ENCODE peak calls at places on chromosomes 5 and 9, in ten cellular contexts. A is A549, X is OCI-LY7, C is Panc1, F is lower lobe of right lung, O is uterus, L is colonic mucosa, H is H9, Z is GM23338, R is right cardiac atrium. W is an unnamed sample. For H3K4me1, the result is how much of the 10 kb centered on the place peaks cover.

GRCh38 chr9:90393355-90394152 is 249.1 kb downstream of the DIRAS2 start:
- DNase-seq in H (no peak), L (no peak), C (no peak), F (no peak), R (no peak), Z (no peak), O (no peak), X (no peak), A (peak), W (no peak)

GRCh38 chr9:133733074-133733408 is 5.1 kb downstream of the SARDH start:
- DNase-seq in F (no peak), C (no peak), A (peak), R (no peak), L (no peak), H (no peak), X (no peak), Z (no peak), O (no peak), W (peak)

GRCh38 chr5:58107704-58108103 is 352.2 kb downstream of the PLK2 start:
- DNase-seq in L (no peak), O (no peak), H (no peak), A (no peak), Z (no peak), F (no peak), X (no peak), C (no peak), R (no peak), W (no peak)

GRCh38 chr5:80985600-80986228 is 25.6 kb downstream of the RASGRF2 start:
- DNase-seq in H (no peak), Z (no peak), O (no peak), A (no peak), L (no peak), X (no peak), F (no peak), R (no peak), C (no peak), W (no peak)

GRCh38 chr5:121885630-121886029 is 33.9 kb downstream of the FTMT start:
- DNase-seq in A (no peak), F (no peak), X (no peak), Z (no peak), H (no peak), L (no peak), O (no peak), R (no peak), C (no peak), W (no peak)

GRCh38 chr5:179765400-179765799 is 28.4 kb upstream of the LTC4S start:
- DNase-seq in X (no peak), Z (no peak), O (no peak), L (no peak), H (no peak), C (peak), A (peak), F (no peak), R (peak), W (no peak)

GRCh38 chr5:145531038-145531734 is 304.0 kb downstream of the PRELID2 start:
- DNase-seq in F (no peak), C (no peak), R (no peak), L (peak), Z (no peak), O (peak), H (no peak), A (peak), X (no peak), W (peak)

GRCh38 chr5:80754900-80755299 is 100.1 kb upstream of the DHFR start:
- DNase-seq in A (no peak), C (no peak), X (peak), R (no peak), L (no peak), Z (no peak), H (no peak), O (no peak), F (no peak), W (no peak)

GRCh38 chr5:139272471-139273321 is 20.8 kb upstream of the MATR3 start:
- DNase-seq in X (peak), F (no peak), L (peak), Z (no peak), A (no peak), H (no peak), C (no peak), O (no peak), R (no peak), W (no peak)

GRCh38 chr5:9888517-9888916 is 258.4 kb upstream of the TAS2R1 start:
- DNase-seq in Z (no peak), X (no peak), F (no peak), H (no peak), R (no peak), L (no peak), A (no peak), C (no peak), O (no peak), W (no peak)

GRCh38 chr5:82151622-82152021 is 126.5 kb downstream of the RPS23 start:
- DNase-seq in L (no peak), H (no peak), A (no peak), C (no peak), O (no peak), X (no peak), R (no peak), Z (no peak), F (no peak), W (no peak)

GRCh38 chr5:77662615-77663014 is 24.1 kb upstream of the OTP start:
- DNase-seq in A (no peak), L (no peak), Z (no peak), H (no peak), X (no peak), O (no peak), R (no peak), C (no peak), F (no peak), W (no peak)

GRCh38 chr5:134714120-134714519 is 24.2 kb upstream of the CAMLG start:
- DNase-seq in H (no peak), C (no peak), A (no peak), O (no peak), X (no peak), F (no peak), L (no peak), Z (peak), R (no peak), W (no peak)

GRCh38 chr5:108461628-108462367 is 79.9 kb upstream of the FBXL17 start:
- DNase-seq in X (no peak), Z (no peak), O (no peak), A (no peak), L (no peak), R (no peak), C (no peak), H (no peak), F (no peak), W (no peak)

GRCh38 chr5:132665681-132666080 is 7.7 kb downstream of the IL13 start:
- DNase-seq in O (no peak), L (no peak), R (no peak), Z (no peak), C (no peak), A (no peak), F (no peak), X (no peak), H (no peak), W (no peak)

GRCh38 chr9:98129451-98129881 is 10.4 kb upstream of the TRIM14 start:
- DNase-seq in R (no peak), F (peak), H (no peak), Z (no peak), X (peak), L (no peak), A (no peak), C (no peak), O (no peak), W (no peak)

GRCh38 chr5:157086751-157087359 is 22.0 kb downstream of the HAVCR2 start:
- DNase-seq in C (no peak), H (no peak), L (no peak), Z (no peak), A (no peak), O (no peak), X (no peak), F (no peak), R (no peak), W (no peak)

GRCh38 chr5:1383344-1383743 is 38.4 kb upstream of the CLPTM1L start:
- DNase-seq in C (no peak), A (no peak), F (no peak), Z (no peak), X (no peak), L (no peak), R (peak), H (no peak), O (no peak), W (no peak)

GRCh38 chr5:77449277-77449676 is 42.8 kb downstream of the WDR41 start:
- DNase-seq in R (no peak), X (peak), C (no peak), A (no peak), F (no peak), Z (no peak), O (no peak), L (no peak), H (no peak), W (no peak)

GRCh38 chr5:131795879-131796792 is 681 bp downstream of the FNIP1 start:
- DNase-seq in C (no peak), Z (peak), A (peak), H (peak), L (peak), X (peak), F (peak), R (peak), O (peak), W (peak)

GRCh38 chr5:134555889-134556311 is 30.4 kb downstream of the JADE2 start:
- DNase-seq in O (no peak), R (peak), C (no peak), H (peak), A (peak), Z (peak), F (no peak), X (peak), L (no peak), W (peak)

GRCh38 chr5:141356950-141357349 is 2.1 kb downstream of the PCDHGA4 start:
- DNase-seq in Z (no peak), A (no peak), F (no peak), X (no peak), H (no peak), O (no peak), R (no peak), L (no peak), C (no peak), W (no peak)

GRCh38 chr9:97665742-97666141 is 31.4 kb downstream of the XPA start:
- DNase-seq in A (no peak), Z (no peak), X (no peak), O (no peak), L (no peak), H (no peak), F (no peak), C (no peak), R (no peak), W (no peak)

GRCh38 chr5:65925094-65925600 is 1.2 kb upstream of the ERBIN start:
- DNase-seq in F (peak), C (no peak), A (peak), L (peak), O (peak), X (peak), R (no peak), Z (peak), H (peak), W (no peak)

GRCh38 chr9:15306068-15306756 is 804 bp downstream of the TTC39B start:
- DNase-seq in A (peak), C (no peak), L (peak), X (no peak), F (peak), O (peak), R (peak), Z (peak), H (peak), W (peak)

GRCh38 chr9:28841795-28842194 is 1268.5 kb upstream of the C9orf72 start:
- DNase-seq in O (no peak), X (no peak), Z (no peak), R (no peak), L (no peak), H (no peak), C (no peak), F (no peak), A (no peak), W (no peak)

GRCh38 chr9:28839778-28840430 is 1266.6 kb upstream of the C9orf72 start:
- DNase-seq in A (no peak), H (no peak), C (no peak), X (no peak), R (no peak), Z (no peak), L (no peak), F (no peak), O (no peak), W (no peak)
- H3K4me1 ChIP-seq in A (under half), H (under half), C (under half), X (under half), R (under half), Z (under half), L (under half), F (under half), O (under half), W (under half)

GRCh38 chr9:127130235-127130634 is 7.8 kb upstream of the ANGPTL2 start:
- DNase-seq in R (no peak), Z (no peak), A (no peak), X (no peak), F (no peak), O (no peak), L (no peak), H (no peak), C (no peak), W (no peak)
- H3K4me1 ChIP-seq in R (under half), Z (under half), A (under half), X (under half), F (half or more), O (under half), L (under half), H (under half), C (under half), W (under half)

GRCh38 chr9:120932086-120932818 is 5.7 kb upstream of the TRAF1 start:
- DNase-seq in R (no peak), C (no peak), A (no peak), L (no peak), X (peak), H (no peak), O (no peak), Z (no peak), F (no peak), W (no peak)
- H3K4me1 ChIP-seq in R (under half), C (under half), A (under half), L (under half), X (half or more), H (under half), O (under half), Z (under half), F (half or more), W (under half)

GRCh38 chr5:102815084-102815483 is 60.0 kb downstream of the PAM start:
- DNase-seq in F (no peak), L (no peak), A (no peak), R (no peak), H (no peak), X (no peak), O (no peak), Z (no peak), C (no peak), W (no peak)

GRCh38 chr5:102818934-102819333 is 63.8 kb downstream of the PAM start:
- DNase-seq in R (no peak), H (no peak), A (no peak), C (no peak), X (no peak), L (no peak), O (no peak), F (no peak), Z (no peak), W (no peak)

GRCh38 chr5:102815560-102816324 is 60.6 kb downstream of the PAM start:
- DNase-seq in Z (no peak), R (no peak), O (no peak), X (no peak), A (no peak), C (no peak), H (no peak), F (no peak), L (no peak), W (no peak)

GRCh38 chr5:102813740-102814139 is 58.6 kb downstream of the PAM start:
- DNase-seq in L (no peak), C (no peak), H (no peak), A (no peak), X (no peak), Z (no peak), O (no peak), R (no peak), F (no peak), W (no peak)

GRCh38 chr5:102818345-102818744 is 63.2 kb downstream of the PAM start:
- DNase-seq in R (no peak), H (no peak), C (no peak), F (no peak), A (no peak), X (no peak), L (no peak), O (no peak), Z (no peak), W (no peak)
- H3K4me1 ChIP-seq in R (under half), H (under half), C (under half), F (under half), A (under half), X (under half), L (under half), O (under half), Z (under half), W (under half)

GRCh38 chr5:172106511-172107356 is 81.3 kb downstream of the STK10 start:
- DNase-seq in X (peak), A (peak), F (peak), Z (peak), O (peak), L (peak), H (peak), C (peak), R (peak), W (peak)
- H3K4me1 ChIP-seq in X (under half), A (under half), F (half or more), Z (under half), O (under half), L (under half), H (under half), C (under half), R (under half), W (under half)

W was measured in ovary.